ENCODE peak calls at places on chromosomes 7 and 10, in ten cellular contexts. One of them, this sample, is unnamed.

GRCh38 chr10:22652988-22653431 is 61.4 kb downstream of the PIP4K2A start:
- DNase-seq in HepG2: no peak
- DNase-seq in upper lobe of left lung: no peak
- DNase-seq in SK-N-SH: no peak
- DNase-seq in sigmoid colon: no peak
- DNase-seq in K562: no peak
- DNase-seq in stomach: no peak
- DNase-seq in GM12878: no peak
- DNase-seq in H1: no peak
- DNase-seq in suprapubic skin: no peak
- DNase-seq in this sample: no peak

GRCh38 chr7:28318126-28318762 is 94.1 kb upstream of the CREB5 start:
- DNase-seq in HepG2: no peak
- DNase-seq in upper lobe of left lung: no peak
- DNase-seq in SK-N-SH: no peak
- DNase-seq in sigmoid colon: no peak
- DNase-seq in K562: no peak
- DNase-seq in stomach: no peak
- DNase-seq in GM12878: no peak
- DNase-seq in H1: no peak
- DNase-seq in suprapubic skin: no peak
- DNase-seq in this sample: no peak

GRCh38 chr7:146208484-146208883 is 91.9 kb downstream of the CNTNAP2 start:
- DNase-seq in HepG2: no peak
- DNase-seq in upper lobe of left lung: no peak
- DNase-seq in SK-N-SH: peak; percentile 40
- DNase-seq in sigmoid colon: no peak
- DNase-seq in K562: no peak
- DNase-seq in stomach: no peak
- DNase-seq in GM12878: no peak
- DNase-seq in H1: no peak
- DNase-seq in suprapubic skin: no peak
- DNase-seq in this sample: no peak

GRCh38 chr7:155341463-155341983 is 43.8 kb downstream of the INSIG1 start:
- DNase-seq in HepG2: no peak
- DNase-seq in upper lobe of left lung: no peak
- DNase-seq in SK-N-SH: no peak
- DNase-seq in sigmoid colon: no peak
- DNase-seq in K562: no peak
- DNase-seq in stomach: no peak
- DNase-seq in GM12878: no peak
- DNase-seq in H1: no peak
- DNase-seq in suprapubic skin: no peak
- DNase-seq in this sample: no peak

GRCh38 chr7:84274029-84274638 is 79.5 kb upstream of the SEMA3A start:
- DNase-seq in HepG2: no peak
- DNase-seq in upper lobe of left lung: no peak
- DNase-seq in SK-N-SH: peak; percentile 29
- DNase-seq in sigmoid colon: no peak
- DNase-seq in K562: no peak
- DNase-seq in stomach: no peak
- DNase-seq in GM12878: no peak
- DNase-seq in H1: no peak
- DNase-seq in suprapubic skin: no peak
- DNase-seq in this sample: no peak

GRCh38 chr7:122161628-122162027 is 17.6 kb upstream of the AASS start:
- DNase-seq in HepG2: no peak
- DNase-seq in upper lobe of left lung: no peak
- DNase-seq in SK-N-SH: no peak
- DNase-seq in sigmoid colon: no peak
- DNase-seq in K562: no peak
- DNase-seq in stomach: no peak
- DNase-seq in GM12878: no peak
- DNase-seq in H1: no peak
- DNase-seq in suprapubic skin: no peak
- DNase-seq in this sample: no peak

GRCh38 chr10:76311752-76312699 is 880.6 kb downstream of the LRMDA start:
- DNase-seq in HepG2: peak; percentile 52
- DNase-seq in upper lobe of left lung: no peak
- DNase-seq in SK-N-SH: peak; percentile 58
- DNase-seq in sigmoid colon: no peak
- DNase-seq in K562: peak; percentile 14
- DNase-seq in stomach: peak; percentile 43
- DNase-seq in GM12878: no peak
- DNase-seq in H1: no peak
- DNase-seq in suprapubic skin: no peak
- DNase-seq in this sample: no peak

GRCh38 chr7:92751902-92752901 is 84.2 kb downstream of the CDK6 start:
- DNase-seq in HepG2: peak; percentile 93
- DNase-seq in upper lobe of left lung: no peak
- DNase-seq in SK-N-SH: no peak
- DNase-seq in sigmoid colon: no peak
- DNase-seq in K562: no peak
- DNase-seq in stomach: no peak
- DNase-seq in GM12878: no peak
- DNase-seq in H1: no peak
- DNase-seq in suprapubic skin: no peak
- DNase-seq in this sample: no peak

GRCh38 chr7:154587812-154588211 is 415.1 kb downstream of the PAXIP1 start:
- DNase-seq in HepG2: no peak
- DNase-seq in upper lobe of left lung: no peak
- DNase-seq in SK-N-SH: no peak
- DNase-seq in sigmoid colon: no peak
- DNase-seq in K562: no peak
- DNase-seq in stomach: no peak
- DNase-seq in GM12878: no peak
- DNase-seq in H1: no peak
- DNase-seq in suprapubic skin: no peak
- DNase-seq in this sample: no peak

GRCh38 chr10:102335184-102335583 is 60.3 kb upstream of the NFKB2 start:
- DNase-seq in HepG2: no peak
- DNase-seq in upper lobe of left lung: no peak
- DNase-seq in SK-N-SH: no peak
- DNase-seq in sigmoid colon: peak; percentile 82
- DNase-seq in K562: no peak
- DNase-seq in stomach: peak; percentile 33
- DNase-seq in GM12878: no peak
- DNase-seq in H1: no peak
- DNase-seq in suprapubic skin: peak; percentile 67
- DNase-seq in this sample: no peak

DNA sequence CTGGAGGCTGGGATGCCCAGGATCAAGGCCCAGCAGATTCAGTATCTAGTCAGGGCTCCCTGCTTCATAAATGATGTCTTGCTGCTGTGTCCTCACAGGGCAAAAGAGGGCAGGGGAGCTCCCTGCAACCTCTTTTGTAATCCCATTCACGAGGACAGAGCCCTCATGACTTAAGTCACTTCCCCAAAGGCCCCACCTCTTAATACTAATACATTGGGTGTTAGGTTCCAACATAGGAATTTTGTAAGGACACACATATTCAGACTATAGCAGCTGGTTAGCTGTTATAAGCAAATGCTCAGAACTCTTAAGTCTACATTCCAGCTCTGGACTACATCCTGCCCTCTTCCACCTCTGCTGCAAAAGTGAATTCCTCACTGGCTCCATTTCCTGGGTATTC is 63.0 kb downstream of the VOPP1 start:
- DNase-seq in HepG2: no peak
- DNase-seq in upper lobe of left lung: no peak
- DNase-seq in SK-N-SH: no peak
- DNase-seq in sigmoid colon: no peak
- DNase-seq in K562: no peak
- DNase-seq in stomach: no peak
- DNase-seq in GM12878: no peak
- DNase-seq in H1: no peak
- DNase-seq in suprapubic skin: no peak
- DNase-seq in this sample: no peak
- TF ChIP-seq POLR2AphosphoS5 in HepG2: no peak
- TF ChIP-seq POLR2AphosphoS5 in upper lobe of left lung: no peak
- TF ChIP-seq POLR2AphosphoS5 in SK-N-SH: no peak
- TF ChIP-seq POLR2AphosphoS5 in sigmoid colon: no peak
- TF ChIP-seq POLR2AphosphoS5 in K562: no peak
- TF ChIP-seq POLR2AphosphoS5 in stomach: no peak
- TF ChIP-seq POLR2AphosphoS5 in GM12878: no peak
- TF ChIP-seq POLR2AphosphoS5 in H1: no peak
- TF ChIP-seq POLR2AphosphoS5 in suprapubic skin: no peak
- TF ChIP-seq POLR2AphosphoS5 in this sample: no peak

GRCh38 chr7:7177044-7177517 is 5.3 kb upstream of the C1GALT1 start:
- DNase-seq in HepG2: peak; percentile 99
- DNase-seq in upper lobe of left lung: no peak
- DNase-seq in SK-N-SH: no peak
- DNase-seq in sigmoid colon: no peak
- DNase-seq in K562: no peak
- DNase-seq in stomach: no peak
- DNase-seq in GM12878: no peak
- DNase-seq in H1: no peak
- DNase-seq in suprapubic skin: no peak
- DNase-seq in this sample: no peak
- TF ChIP-seq EP300 in HepG2: peak; percentile 95
- TF ChIP-seq EP300 in upper lobe of left lung: peak; percentile 59
- TF ChIP-seq EP300 in SK-N-SH: peak; percentile 50
- TF ChIP-seq EP300 in sigmoid colon: no peak
- TF ChIP-seq EP300 in K562: no peak
- TF ChIP-seq EP300 in stomach: no peak
- TF ChIP-seq EP300 in GM12878: no peak
- TF ChIP-seq EP300 in H1: no peak
- TF ChIP-seq EP300 in suprapubic skin: no peak
- TF ChIP-seq EP300 in this sample: no peak

GRCh38 chr7:41693150-41693997 is 9.5 kb downstream of the INHBA start:
- DNase-seq in HepG2: no peak
- DNase-seq in upper lobe of left lung: no peak
- DNase-seq in SK-N-SH: peak; percentile 35
- DNase-seq in sigmoid colon: no peak
- DNase-seq in K562: no peak
- DNase-seq in stomach: no peak
- DNase-seq in GM12878: no peak
- DNase-seq in H1: no peak
- DNase-seq in suprapubic skin: no peak
- DNase-seq in this sample: no peak

GRCh38 chr7:41688012-41688625 is 14.8 kb downstream of the INHBA start:
- DNase-seq in HepG2: no peak
- DNase-seq in upper lobe of left lung: no peak
- DNase-seq in SK-N-SH: no peak
- DNase-seq in sigmoid colon: no peak
- DNase-seq in K562: no peak
- DNase-seq in stomach: no peak
- DNase-seq in GM12878: no peak
- DNase-seq in H1: no peak
- DNase-seq in suprapubic skin: no peak
- DNase-seq in this sample: no peak

GRCh38 chr7:41691286-41691966 is 11.5 kb downstream of the INHBA start:
- DNase-seq in HepG2: no peak
- DNase-seq in upper lobe of left lung: no peak
- DNase-seq in SK-N-SH: no peak
- DNase-seq in sigmoid colon: no peak
- DNase-seq in K562: no peak
- DNase-seq in stomach: no peak
- DNase-seq in GM12878: no peak
- DNase-seq in H1: no peak
- DNase-seq in suprapubic skin: no peak
- DNase-seq in this sample: no peak

GRCh38 chr7:41685684-41686083 is 17.2 kb downstream of the INHBA start:
- DNase-seq in HepG2: no peak
- DNase-seq in upper lobe of left lung: no peak
- DNase-seq in SK-N-SH: no peak
- DNase-seq in sigmoid colon: no peak
- DNase-seq in K562: no peak
- DNase-seq in stomach: no peak
- DNase-seq in GM12878: no peak
- DNase-seq in H1: no peak
- DNase-seq in suprapubic skin: no peak
- DNase-seq in this sample: no peak

DNA sequence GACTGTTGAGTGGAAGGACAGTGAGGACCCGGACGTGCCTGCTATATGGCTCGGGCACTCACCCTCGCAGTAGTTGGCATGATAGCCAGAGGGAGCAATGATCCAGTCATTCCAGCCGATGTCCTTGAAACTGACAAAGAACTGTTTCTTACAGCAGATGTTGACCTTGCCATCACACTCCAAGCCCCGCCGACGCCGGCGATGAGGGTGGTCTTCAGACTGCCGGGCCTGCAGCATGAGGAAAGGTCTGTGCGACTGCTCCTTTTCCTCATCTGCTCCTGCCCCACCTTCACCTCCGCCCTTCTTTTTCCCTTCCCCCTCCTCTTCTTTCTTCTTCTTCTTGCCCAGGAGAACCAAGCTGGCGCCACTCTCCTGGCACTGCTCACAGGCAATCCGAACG is 13.1 kb downstream of the INHBA start:
- DNase-seq in HepG2: no peak
- DNase-seq in upper lobe of left lung: peak; percentile 85
- DNase-seq in SK-N-SH: no peak
- DNase-seq in sigmoid colon: no peak
- DNase-seq in K562: no peak
- DNase-seq in stomach: no peak
- DNase-seq in GM12878: no peak
- DNase-seq in H1: no peak
- DNase-seq in suprapubic skin: no peak
- DNase-seq in this sample: no peak
- TF ChIP-seq CTCF in HepG2: no peak
- TF ChIP-seq CTCF in upper lobe of left lung: no peak
- TF ChIP-seq CTCF in SK-N-SH: no peak
- TF ChIP-seq CTCF in sigmoid colon: no peak
- TF ChIP-seq CTCF in K562: no peak
- TF ChIP-seq CTCF in stomach: no peak
- TF ChIP-seq CTCF in GM12878: no peak
- TF ChIP-seq CTCF in H1: no peak
- TF ChIP-seq CTCF in suprapubic skin: no peak
- TF ChIP-seq CTCF in this sample: no peak

DNA sequence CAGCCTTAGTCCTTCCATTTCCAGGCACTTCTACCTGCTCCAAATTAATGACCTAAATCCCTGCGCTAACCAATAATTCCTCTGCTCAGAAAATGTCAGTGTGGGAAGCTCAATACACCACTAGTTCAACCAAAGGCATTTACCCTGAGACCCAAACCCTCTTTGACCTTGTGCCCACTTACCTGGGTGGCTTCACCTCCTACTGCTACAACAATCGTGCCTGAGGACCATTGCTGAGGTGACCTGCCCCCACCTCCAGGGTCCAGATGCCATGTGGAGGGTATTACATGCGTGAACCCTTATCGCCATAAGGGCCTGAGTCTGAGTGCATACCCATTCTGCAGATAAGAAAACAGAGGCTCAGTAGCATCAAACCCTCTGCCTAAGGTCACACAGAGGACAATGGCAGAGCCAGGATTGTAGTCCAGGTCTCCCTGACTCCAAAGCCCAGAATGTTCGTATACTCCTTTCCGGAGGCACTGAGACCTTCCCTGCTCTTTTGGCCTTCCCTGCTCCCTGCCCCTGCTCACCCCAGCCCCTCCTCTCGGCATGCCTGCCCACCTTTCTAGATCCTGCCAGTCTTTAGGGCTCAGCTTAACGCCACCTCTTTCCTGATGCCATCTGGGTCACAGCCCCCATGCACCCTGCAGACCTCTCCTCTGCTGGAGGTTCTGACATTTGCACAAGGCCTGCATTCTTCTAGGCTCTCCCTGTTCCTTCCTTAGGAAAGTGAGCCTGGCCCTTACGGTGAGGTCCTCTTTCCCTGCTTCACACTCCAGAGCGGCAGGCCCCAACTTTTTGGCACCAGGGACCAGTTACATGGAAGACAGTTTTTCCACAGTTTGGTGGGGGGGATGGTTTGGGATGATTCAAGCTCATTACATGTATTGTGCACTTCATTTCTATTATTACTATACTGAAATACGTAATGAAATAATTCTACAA is 94.9 kb downstream of the CHST15 start:
- DNase-seq in HepG2: no peak
- DNase-seq in upper lobe of left lung: no peak
- DNase-seq in SK-N-SH: peak; percentile 9
- DNase-seq in sigmoid colon: no peak
- DNase-seq in K562: no peak
- DNase-seq in stomach: no peak
- DNase-seq in GM12878: no peak
- DNase-seq in H1: no peak
- DNase-seq in suprapubic skin: no peak
- DNase-seq in this sample: no peak
- TF ChIP-seq POLR2AphosphoS5 in HepG2: no peak
- TF ChIP-seq POLR2AphosphoS5 in upper lobe of left lung: no peak
- TF ChIP-seq POLR2AphosphoS5 in SK-N-SH: no peak
- TF ChIP-seq POLR2AphosphoS5 in sigmoid colon: no peak
- TF ChIP-seq POLR2AphosphoS5 in K562: no peak
- TF ChIP-seq POLR2AphosphoS5 in stomach: no peak
- TF ChIP-seq POLR2AphosphoS5 in GM12878: no peak
- TF ChIP-seq POLR2AphosphoS5 in H1: no peak
- TF ChIP-seq POLR2AphosphoS5 in suprapubic skin: no peak
- TF ChIP-seq POLR2AphosphoS5 in this sample: no peak